ENCODE peak calls at places on chromosomes 1 and 21, in five cellular contexts. K is A549, O is endothelial cell of umbilical vein, Y is HepG2, L is GM12878. E is an unnamed sample.

GRCh38 chr1:246753670-246754535 is 29.7 kb downstream of the SCCPDH start:
- DNase-seq in K (peak), O (peak), Y (peak), L (peak), E (peak)

GRCh38 chr1:245875581-245876263 is 631.4 kb downstream of the SMYD3 start:
- DNase-seq in K (no peak), O (no peak), Y (no peak), L (no peak), E (no peak)

GRCh38 chr1:157961805-157962762 is 31.4 kb upstream of the KIRREL1 start:
- DNase-seq in K (peak), O (peak), Y (no peak), L (no peak), E (no peak)

GRCh38 chr1:37070126-37070525 is 35.8 kb upstream of the GRIK3 start:
- DNase-seq in K (no peak), O (no peak), Y (no peak), L (no peak), E (no peak)

GRCh38 chr1:23726669-23727068 is 16.6 kb upstream of the ELOA start:
- DNase-seq in K (no peak), O (no peak), Y (no peak), L (no peak), E (peak)

GRCh38 chr1:244674446-244674845 is 21.5 kb downstream of the DESI2 start:
- DNase-seq in K (no peak), O (no peak), Y (no peak), L (no peak), E (no peak)

GRCh38 chr1:244970236-244970652 is 105.9 kb upstream of the HNRNPU start:
- DNase-seq in K (peak), O (peak), Y (peak), L (no peak), E (peak)

GRCh38 chr21:17988038-17988437 is 168.9 kb upstream of the C21orf91 start:
- DNase-seq in K (no peak), O (no peak), Y (no peak), L (no peak), E (no peak)

GRCh38 chr1:26697978-26698849 is 2.4 kb downstream of the ARID1A start:
- DNase-seq in K (peak), O (peak), Y (peak), L (no peak), E (peak)

GRCh38 chr1:86933051-86933450 is 18.6 kb downstream of the HS2ST1 start:
- DNase-seq in K (no peak), O (no peak), Y (no peak), L (no peak), E (no peak)

DNA sequence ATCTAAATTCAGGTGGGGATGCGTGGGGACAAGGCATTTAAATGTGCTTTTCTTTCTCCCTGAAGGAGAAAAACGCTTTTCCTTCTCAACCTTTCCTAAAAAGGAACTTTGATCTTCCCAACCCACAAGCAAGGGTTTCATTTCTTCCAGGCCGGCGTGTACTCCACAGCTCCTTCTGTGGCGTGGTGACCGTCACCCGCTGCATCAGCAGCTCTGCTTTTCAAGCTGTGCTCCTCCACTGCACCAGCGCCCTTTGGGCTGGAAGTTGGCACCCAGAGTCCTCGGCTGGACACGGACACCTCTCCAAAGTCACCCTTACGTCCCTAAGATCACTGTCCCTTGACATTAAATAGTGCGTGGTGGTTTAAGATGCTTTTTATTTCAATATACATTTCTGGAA is 54.3 kb downstream of the PEX14 start:
- DNase-seq in K (no peak), O (no peak), Y (no peak), L (no peak), E (no peak)
- H3K4me3 ChIP-seq in K (no peak), O (no peak), Y (no peak), L (no peak), E (no peak)

GRCh38 chr1:228010921-228011320 is 4.1 kb downstream of the WNT3A start:
- DNase-seq in K (no peak), O (no peak), Y (no peak), L (no peak), E (no peak)

GRCh38 chr1:228012555-228012954 is 5.8 kb downstream of the WNT3A start:
- DNase-seq in K (no peak), O (no peak), Y (no peak), L (no peak), E (no peak)

GRCh38 chr1:228009828-228010775 is 3.3 kb downstream of the WNT3A start:
- DNase-seq in K (no peak), O (no peak), Y (no peak), L (peak), E (peak)

GRCh38 chr1:228013322-228014234 is 6.8 kb downstream of the WNT3A start:
- DNase-seq in K (no peak), O (no peak), Y (no peak), L (no peak), E (no peak)

GRCh38 chr1:228011721-228012311 is 5.0 kb downstream of the WNT3A start:
- DNase-seq in K (no peak), O (no peak), Y (no peak), L (no peak), E (no peak)
- TF ChIP-seq MAX in K (no peak), O (no peak), Y (no peak), L (no peak), E (no peak)

DNA sequence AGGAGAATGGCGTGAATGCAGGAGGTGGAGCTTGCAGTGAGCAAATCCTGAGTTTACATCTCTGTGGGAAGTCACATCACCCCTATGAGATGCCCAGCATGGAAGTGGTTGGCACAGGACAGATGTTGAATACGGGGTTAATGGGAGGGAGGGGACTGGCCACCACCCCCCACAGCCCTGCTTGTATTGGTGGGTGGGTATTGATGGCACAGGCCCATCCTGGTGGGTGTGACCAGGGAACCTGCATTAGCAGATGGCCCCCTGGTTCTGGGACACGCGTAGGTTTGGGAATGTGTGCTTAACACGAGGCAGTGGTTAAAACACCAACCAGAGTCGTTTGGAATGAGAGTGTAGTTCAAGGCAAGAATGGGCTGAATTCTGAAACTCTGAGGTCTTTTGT is 117.9 kb downstream of the PRDM2 start:
- DNase-seq in K (no peak), O (no peak), Y (no peak), L (no peak), E (no peak)
- TF ChIP-seq MYC in K (no peak), O (no peak), Y (no peak), L (no peak), E (no peak)

GRCh38 chr1:197081117-197081753 is 14.2 kb upstream of the F13B start:
- DNase-seq in K (no peak), O (no peak), Y (no peak), L (no peak), E (peak)

GRCh38 chr1:197076585-197076984 is 9.5 kb upstream of the F13B start:
- DNase-seq in K (no peak), O (no peak), Y (no peak), L (no peak), E (no peak)

GRCh38 chr1:197083474-197083873 is 16.4 kb upstream of the F13B start:
- DNase-seq in K (no peak), O (no peak), Y (no peak), L (no peak), E (no peak)

GRCh38 chr1:197080323-197080722 is 13.3 kb upstream of the F13B start:
- DNase-seq in K (no peak), O (no peak), Y (no peak), L (no peak), E (no peak)
- H3K4me3 ChIP-seq in K (no peak), O (no peak), Y (no peak), L (no peak), E (no peak)

DNA sequence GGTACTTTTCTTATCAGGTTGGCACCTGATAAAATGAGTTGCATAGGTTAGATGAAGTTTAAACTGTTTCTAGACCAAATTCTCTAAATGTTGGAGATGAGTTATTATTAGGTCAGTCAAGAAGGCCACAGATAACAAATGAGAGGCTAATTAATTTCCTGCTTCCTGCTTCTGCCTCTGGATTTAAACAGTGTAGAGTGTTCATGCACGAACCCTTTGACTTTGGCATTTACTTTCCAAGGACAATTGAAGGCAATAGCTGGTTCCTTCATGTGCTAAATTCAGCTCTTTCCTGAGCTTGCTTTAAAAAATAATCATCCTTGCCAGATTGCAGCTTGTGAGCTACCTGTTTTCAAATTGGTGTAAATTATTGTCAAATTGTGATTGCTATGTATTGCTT is 80.6 kb downstream of the RASAL2 start:
- DNase-seq in K (no peak), O (no peak), Y (no peak), L (no peak), E (no peak)
- TF ChIP-seq MAX in K (no peak), O (no peak), Y (no peak), L (no peak), E (no peak)

DNA sequence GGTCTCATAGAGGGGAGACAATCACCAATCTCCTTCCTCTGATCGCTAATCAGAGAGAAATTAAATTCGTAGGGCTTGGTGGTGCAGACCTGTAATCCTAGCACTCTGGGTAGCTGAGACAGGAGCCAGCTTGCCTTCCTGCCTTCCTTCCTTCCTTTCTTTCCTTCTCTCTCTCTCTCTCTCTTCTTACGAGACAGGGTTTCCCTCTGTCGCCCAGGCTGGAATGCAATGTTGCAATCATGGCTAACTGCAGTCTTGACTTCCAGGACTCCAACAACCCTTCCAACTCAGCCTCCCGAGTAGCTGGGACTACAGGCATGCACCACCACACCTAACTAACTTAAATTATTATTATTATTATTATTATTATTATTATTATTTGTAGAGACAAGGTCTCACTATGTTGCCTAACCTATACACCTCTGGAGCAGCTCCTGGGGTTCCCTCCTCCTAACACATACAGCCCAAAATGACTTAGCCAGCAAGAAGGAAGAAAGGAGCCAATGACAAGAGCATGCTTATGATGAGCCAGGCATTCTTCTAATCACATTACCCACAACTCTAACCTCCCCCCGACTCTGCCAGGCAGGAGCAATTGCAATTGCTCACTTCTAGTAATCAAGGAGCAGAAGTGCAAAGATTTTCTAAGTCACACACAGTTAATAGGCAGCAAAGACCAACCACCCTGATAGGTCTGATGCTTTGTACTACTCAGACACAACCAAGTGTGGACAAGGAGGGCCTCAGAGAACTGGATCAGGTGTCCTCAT is 105.4 kb upstream of the F3 start:
- DNase-seq in K (no peak), O (no peak), Y (no peak), L (no peak), E (no peak)
- TF ChIP-seq MYC in K (no peak), O (no peak), Y (no peak), L (no peak), E (no peak)

E was measured in NB4.